ENCODE peak calls at places on chromosomes 1 and 21, in seven cellular contexts. One of them, this sample, is unnamed.

GRCh38 chr1:217076902-217077301 is 353.7 kb upstream of the ESRRG start:
- DNase-seq in NCI-H1436: peak
- DNase-seq in K562: no peak
- DNase-seq in fibroblast of mammary gland: no peak
- DNase-seq in left ventricle myocardium superior: no peak
- DNase-seq in anterior cingulate cortex: no peak
- DNase-seq in HFFc6: peak
- DNase-seq in this sample: no peak

GRCh38 chr21:45256912-45257672 is 30.6 kb downstream of the POFUT2 start:
- DNase-seq in NCI-H1436: no peak
- DNase-seq in K562: peak
- DNase-seq in fibroblast of mammary gland: no peak
- DNase-seq in left ventricle myocardium superior: no peak
- DNase-seq in anterior cingulate cortex: no peak
- DNase-seq in HFFc6: no peak
- DNase-seq in this sample: no peak

GRCh38 chr1:3674100-3675094 is 22.1 kb downstream of the TP73 start:
- DNase-seq in NCI-H1436: no peak
- DNase-seq in K562: no peak
- DNase-seq in fibroblast of mammary gland: no peak
- DNase-seq in left ventricle myocardium superior: peak
- DNase-seq in anterior cingulate cortex: no peak
- DNase-seq in HFFc6: no peak
- DNase-seq in this sample: no peak

GRCh38 chr1:245441699-245442098 is 286.9 kb downstream of the KIF26B start:
- DNase-seq in NCI-H1436: no peak
- DNase-seq in K562: no peak
- DNase-seq in fibroblast of mammary gland: peak
- DNase-seq in left ventricle myocardium superior: no peak
- DNase-seq in anterior cingulate cortex: no peak
- DNase-seq in HFFc6: peak
- DNase-seq in this sample: peak

GRCh38 chr21:18493420-18493819 is 89.8 kb upstream of the TMPRSS15 start:
- DNase-seq in NCI-H1436: no peak
- DNase-seq in K562: no peak
- DNase-seq in fibroblast of mammary gland: peak
- DNase-seq in left ventricle myocardium superior: no peak
- DNase-seq in anterior cingulate cortex: no peak
- DNase-seq in HFFc6: no peak
- DNase-seq in this sample: no peak

GRCh38 chr1:160197231-160197630 is 6.9 kb downstream of the CASQ1 start:
- DNase-seq in NCI-H1436: no peak
- DNase-seq in K562: no peak
- DNase-seq in fibroblast of mammary gland: no peak
- DNase-seq in left ventricle myocardium superior: peak
- DNase-seq in anterior cingulate cortex: no peak
- DNase-seq in HFFc6: no peak
- DNase-seq in this sample: no peak

GRCh38 chr1:223514644-223515043 is 121.4 kb downstream of the CCDC185 start:
- DNase-seq in NCI-H1436: no peak
- DNase-seq in K562: no peak
- DNase-seq in fibroblast of mammary gland: no peak
- DNase-seq in left ventricle myocardium superior: no peak
- DNase-seq in anterior cingulate cortex: no peak
- DNase-seq in HFFc6: no peak
- DNase-seq in this sample: no peak

GRCh38 chr21:45323487-45324380 is 36.0 kb upstream of the POFUT2 start:
- DNase-seq in NCI-H1436: no peak
- DNase-seq in K562: no peak
- DNase-seq in fibroblast of mammary gland: peak
- DNase-seq in left ventricle myocardium superior: peak
- DNase-seq in anterior cingulate cortex: no peak
- DNase-seq in HFFc6: no peak
- DNase-seq in this sample: no peak

GRCh38 chr1:3785045-3785444 is 11.3 kb downstream of the LRRC47 start:
- DNase-seq in NCI-H1436: no peak
- DNase-seq in K562: no peak
- DNase-seq in fibroblast of mammary gland: no peak
- DNase-seq in left ventricle myocardium superior: peak
- DNase-seq in anterior cingulate cortex: no peak
- DNase-seq in HFFc6: no peak
- DNase-seq in this sample: no peak

GRCh38 chr1:111275079-111275478 is 15.6 kb upstream of the CHIA start:
- DNase-seq in NCI-H1436: no peak
- DNase-seq in K562: no peak
- DNase-seq in fibroblast of mammary gland: peak
- DNase-seq in left ventricle myocardium superior: peak
- DNase-seq in anterior cingulate cortex: no peak
- DNase-seq in HFFc6: peak
- DNase-seq in this sample: peak

GRCh38 chr1:22043175-22043769 is 9.2 kb upstream of the CDC42 start:
- DNase-seq in NCI-H1436: no peak
- DNase-seq in K562: no peak
- DNase-seq in fibroblast of mammary gland: no peak
- DNase-seq in left ventricle myocardium superior: no peak
- DNase-seq in anterior cingulate cortex: no peak
- DNase-seq in HFFc6: no peak
- DNase-seq in this sample: no peak

GRCh38 chr1:44811234-44811633 is 2.9 kb downstream of the BTBD19 start:
- DNase-seq in NCI-H1436: no peak
- DNase-seq in K562: no peak
- DNase-seq in fibroblast of mammary gland: no peak
- DNase-seq in left ventricle myocardium superior: peak
- DNase-seq in anterior cingulate cortex: no peak
- DNase-seq in HFFc6: no peak
- DNase-seq in this sample: no peak

GRCh38 chr1:58734630-58735029 is 34.8 kb upstream of the MYSM1 start:
- DNase-seq in NCI-H1436: no peak
- DNase-seq in K562: no peak
- DNase-seq in fibroblast of mammary gland: no peak
- DNase-seq in left ventricle myocardium superior: no peak
- DNase-seq in anterior cingulate cortex: no peak
- DNase-seq in HFFc6: no peak
- DNase-seq in this sample: no peak

GRCh38 chr1:916173-917075 is 7.3 kb upstream of the SAMD11 start:
- DNase-seq in NCI-H1436: no peak
- DNase-seq in K562: peak
- DNase-seq in fibroblast of mammary gland: no peak
- DNase-seq in left ventricle myocardium superior: peak
- DNase-seq in anterior cingulate cortex: no peak
- DNase-seq in HFFc6: no peak
- DNase-seq in this sample: no peak

GRCh38 chr1:173476197-173476663 is 905 bp upstream of the PRDX6 start:
- DNase-seq in NCI-H1436: no peak
- DNase-seq in K562: no peak
- DNase-seq in fibroblast of mammary gland: no peak
- DNase-seq in left ventricle myocardium superior: no peak
- DNase-seq in anterior cingulate cortex: no peak
- DNase-seq in HFFc6: no peak
- DNase-seq in this sample: no peak

This sample was measured in BJ.